ENCODE peak calls at places on chromosomes 5 and 9, in six cellular contexts. W is H9, J is mesenchymal stem cell, T is IMR-90, N is neuronal stem cell, M is H1. A is an unnamed sample.

GRCh38 chr5:58056546-58056945 is 403.3 kb downstream of the PLK2 start:
- DNase-seq in T (peak), W (no peak), N (no peak), M (no peak), J (no peak), A (no peak)

GRCh38 chr9:113886003-113886324 is 9.9 kb downstream of the ZNF618 start:
- DNase-seq in M (no peak), W (no peak), T (peak), J (peak), N (no peak), A (no peak)

GRCh38 chr5:140024928-140025327 is 18.2 kb downstream of the NRG2 start:
- DNase-seq in W (no peak), N (no peak), M (no peak), J (no peak), T (no peak), A (peak)

GRCh38 chr5:153122416-153122815 is 368.1 kb upstream of the GRIA1 start:
- DNase-seq in M (no peak), J (no peak), N (no peak), T (no peak), W (no peak), A (no peak)

GRCh38 chr5:60674670-60675069 is 25.3 kb downstream of the DEPDC1B start:
- DNase-seq in M (no peak), N (no peak), T (peak), W (no peak), J (no peak), A (no peak)

GRCh38 chr5:126723643-126724042 is 53.3 kb upstream of the LMNB1 start:
- DNase-seq in N (no peak), W (no peak), M (no peak), T (no peak), J (no peak), A (peak)

GRCh38 chr5:39076757-39077475 is 2.7 kb upstream of the RICTOR start:
- DNase-seq in T (peak), W (no peak), J (peak), M (no peak), N (no peak), A (no peak)

GRCh38 chr5:175022286-175022685 is 297.9 kb downstream of the MSX2 start:
- DNase-seq in N (no peak), M (no peak), W (no peak), J (no peak), T (no peak), A (no peak)

GRCh38 chr9:112029921-112030444 is 133.4 kb downstream of the UGCG start:
- DNase-seq in J (peak), W (no peak), M (no peak), T (peak), N (no peak), A (peak)

GRCh38 chr9:134390537-134390936 is 64.3 kb downstream of the RXRA start:
- DNase-seq in T (no peak), N (no peak), W (no peak), J (no peak), M (no peak), A (no peak)

GRCh38 chr5:134086215-134086942 is 28.1 kb upstream of the TCF7 start:
- DNase-seq in M (no peak), T (no peak), W (peak), J (no peak), N (no peak), A (no peak)

GRCh38 chr5:21931076-21931475 is 922.1 kb downstream of the CDH12 start:
- DNase-seq in N (no peak), M (no peak), J (no peak), T (no peak), W (no peak), A (no peak)

GRCh38 chr5:73701566-73701965 is 75.6 kb downstream of the ARHGEF28 start:
- DNase-seq in T (no peak), M (no peak), W (no peak), N (no peak), J (no peak), A (no peak)

GRCh38 chr9:130428096-130428665 is 16.6 kb upstream of the ASS1 start:
- DNase-seq in N (no peak), M (no peak), W (no peak), J (no peak), T (no peak), A (no peak)

GRCh38 chr9:8857330-8858249 is 1058.0 kb upstream of the DMAC1 start:
- DNase-seq in T (no peak), W (peak), J (peak), M (peak), N (peak), A (peak)

GRCh38 chr5:179762079-179762780 is 29.6 kb downstream of the MAML1 start:
- DNase-seq in J (no peak), N (no peak), T (no peak), W (no peak), M (no peak), A (peak)
- H2BK120ac ChIP-seq in J (no peak), N (no peak), T (no peak), W (no peak), M (no peak), A (no peak)

DNA sequence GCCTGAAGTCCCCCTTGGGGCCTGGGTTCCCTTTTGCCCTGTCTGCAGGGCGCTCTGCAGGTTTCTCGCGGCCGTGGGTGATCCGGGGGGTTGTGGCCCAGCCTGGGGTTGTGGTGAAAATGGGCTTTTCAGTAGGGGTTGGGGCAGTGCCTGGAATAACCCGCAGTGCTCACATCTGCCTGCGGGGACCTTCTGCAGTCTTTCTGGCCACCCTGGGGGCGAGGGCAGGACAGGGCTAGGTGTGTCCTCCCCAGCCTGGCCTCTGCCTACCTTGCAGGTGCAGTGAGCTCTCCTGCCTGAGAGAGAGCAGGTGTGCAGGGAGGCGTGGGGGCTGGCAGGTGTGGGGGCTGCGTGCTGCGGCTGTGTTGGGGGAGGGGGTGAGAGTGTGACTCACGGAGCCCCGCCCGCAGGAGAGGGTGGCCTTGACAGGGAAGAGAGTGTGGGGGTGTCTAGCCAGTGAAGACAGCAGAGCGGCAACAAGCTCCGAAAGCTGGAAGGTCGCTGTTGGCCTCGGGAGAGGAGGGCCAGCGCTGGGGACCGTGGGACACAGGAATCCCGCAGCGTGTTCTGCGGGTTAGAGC is 131.4 kb downstream of the MRPL36 start:
- DNase-seq in N (no peak), T (no peak), M (no peak), J (no peak), W (peak), A (peak)
- H2BK15ac ChIP-seq in N (peak), T (no peak), M (no peak), J (no peak), W (no peak), A (no peak)

GRCh38 chr5:160280384-160281090 is 31.8 kb downstream of the CCNJL start:
- DNase-seq in T (no peak), W (no peak), N (no peak), M (no peak), J (no peak), A (no peak)

GRCh38 chr5:160274483-160274931 is 37.9 kb downstream of the CCNJL start:
- DNase-seq in W (no peak), J (no peak), T (no peak), M (no peak), N (no peak), A (no peak)

GRCh38 chr5:160272889-160273288 is 39.5 kb downstream of the CCNJL start:
- DNase-seq in W (no peak), M (no peak), T (no peak), J (no peak), N (no peak), A (no peak)

GRCh38 chr5:160281275-160281674 is 31.1 kb downstream of the CCNJL start:
- DNase-seq in M (no peak), J (no peak), N (no peak), W (no peak), T (no peak), A (no peak)

DNA sequence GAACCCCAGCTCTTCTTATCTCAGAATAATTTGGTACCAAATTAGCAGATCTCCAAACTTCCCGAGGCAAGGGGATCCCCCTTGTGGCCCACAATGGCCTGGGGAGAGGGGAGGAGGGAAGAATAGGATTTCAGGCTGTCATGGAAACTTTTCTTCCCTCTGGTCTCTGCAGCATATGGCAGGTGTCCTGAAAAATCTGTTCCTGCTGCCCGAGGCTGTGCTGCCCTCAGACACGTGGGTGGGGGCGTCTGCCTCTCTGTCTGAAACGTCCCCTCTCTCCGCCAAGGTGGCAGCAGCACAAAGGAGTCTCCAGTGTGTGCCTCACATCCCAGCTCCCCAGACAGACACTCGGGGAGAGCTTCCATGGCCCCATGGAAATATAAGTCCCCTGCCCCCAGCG is 34.0 kb downstream of the CCNJL start:
- DNase-seq in M (no peak), T (no peak), J (no peak), W (no peak), N (no peak), A (no peak)
- H2BK120ac ChIP-seq in M (no peak), T (no peak), J (no peak), W (no peak), N (no peak), A (no peak)

DNA sequence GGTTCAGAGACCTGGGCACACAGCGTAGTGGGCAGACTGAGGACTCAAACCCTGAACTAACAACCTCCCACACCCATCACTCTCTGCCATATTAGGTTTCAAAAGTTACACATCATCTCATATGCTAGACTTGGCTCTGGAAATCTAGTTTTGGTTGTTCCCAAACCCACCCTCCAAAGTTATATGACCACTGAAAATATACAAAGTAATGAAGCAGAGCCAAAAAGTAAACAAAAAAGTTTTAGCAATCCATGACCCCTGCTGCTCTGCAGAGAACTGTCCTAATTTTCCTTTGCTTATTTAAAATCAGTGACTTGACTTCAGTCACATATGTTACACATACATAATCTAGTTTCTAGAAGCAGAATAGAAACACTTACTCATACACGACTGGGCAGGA is 155.6 kb upstream of the TAS2R1 start:
- DNase-seq in J (no peak), T (peak), N (no peak), W (no peak), M (no peak), A (no peak)
- H2BK15ac ChIP-seq in J (no peak), T (no peak), N (no peak), W (no peak), M (no peak), A (no peak)

GRCh38 chr5:83567741-83568530 is 96.4 kb downstream of the VCAN start:
- DNase-seq in W (no peak), T (peak), J (peak), M (no peak), N (no peak), A (peak)
- H2BK120ac ChIP-seq in W (no peak), T (peak), J (no peak), M (no peak), N (no peak), A (no peak)

GRCh38 chr9:79425840-79426239 is 145.9 kb upstream of the TLE4 start:
- DNase-seq in T (no peak), M (no peak), J (no peak), N (no peak), W (no peak), A (no peak)

GRCh38 chr9:79432485-79432884 is 139.3 kb upstream of the TLE4 start:
- DNase-seq in W (no peak), M (no peak), J (no peak), T (no peak), N (no peak), A (peak)

GRCh38 chr9:79428422-79428821 is 143.3 kb upstream of the TLE4 start:
- DNase-seq in J (no peak), M (no peak), W (no peak), T (no peak), N (no peak), A (no peak)

GRCh38 chr9:79430599-79430998 is 141.2 kb upstream of the TLE4 start:
- DNase-seq in N (no peak), T (no peak), J (no peak), M (no peak), W (no peak), A (no peak)

GRCh38 chr9:79431019-79431679 is 140.6 kb upstream of the TLE4 start:
- DNase-seq in W (no peak), T (no peak), J (no peak), N (no peak), M (no peak), A (peak)
- H2BK15ac ChIP-seq in W (no peak), T (no peak), J (no peak), N (no peak), M (no peak), A (no peak)

GRCh38 chr5:17227868-17228267 is 10.4 kb downstream of the BASP1 start:
- DNase-seq in T (no peak), W (no peak), M (no peak), J (no peak), N (no peak), A (no peak)
- H2BK120ac ChIP-seq in T (no peak), W (peak), M (no peak), J (no peak), N (no peak), A (no peak)

GRCh38 chr5:171647900-171648253 is 137.7 kb upstream of the SMIM23 start:
- DNase-seq in W (no peak), J (no peak), M (no peak), T (peak), N (no peak), A (no peak)

GRCh38 chr5:171648279-171648774 is 137.3 kb upstream of the SMIM23 start:
- DNase-seq in J (no peak), M (no peak), W (no peak), N (no peak), T (no peak), A (no peak)

GRCh38 chr5:171647043-171647899 is 138.3 kb upstream of the SMIM23 start:
- DNase-seq in T (peak), M (no peak), N (no peak), J (peak), W (peak), A (peak)

GRCh38 chr5:171650605-171651004 is 135.0 kb upstream of the SMIM23 start:
- DNase-seq in N (no peak), J (no peak), M (no peak), T (no peak), W (no peak), A (no peak)

DNA sequence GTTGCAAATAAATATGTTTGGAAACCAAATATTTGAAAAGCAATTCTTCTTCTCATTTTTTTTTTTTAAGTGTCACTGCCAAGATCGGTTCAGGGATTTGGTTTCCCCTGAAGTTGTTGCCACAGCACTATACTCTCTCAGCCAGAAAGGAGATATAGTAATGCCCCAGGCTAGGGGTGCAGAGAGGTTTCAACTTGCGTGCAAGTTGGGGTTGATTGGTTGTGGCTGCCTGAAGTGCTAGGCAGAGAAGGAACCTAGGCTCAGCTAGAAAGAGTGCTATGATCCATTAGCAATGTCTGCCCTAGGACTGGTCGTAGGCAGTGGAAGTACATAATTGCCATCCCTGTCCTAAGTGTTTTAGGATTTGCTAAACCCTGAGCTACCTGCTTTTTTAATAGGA is 136.6 kb upstream of the SMIM23 start:
- DNase-seq in W (no peak), J (no peak), T (no peak), M (no peak), N (no peak), A (peak)
- H2BK15ac ChIP-seq in W (no peak), J (no peak), T (no peak), M (no peak), N (no peak), A (no peak)